ENCODE peak calls at places on chromosomes 2 and 18, in five cellular contexts. One of them, this sample, is unnamed.

GRCh38 chr18:12287684-12288405 is 20.2 kb upstream of the TUBB6 start:
- DNase-seq in OCI-LY7: no peak
- DNase-seq in neural progenitor cell: peak
- DNase-seq in HCT116: peak
- DNase-seq in GM23338: peak
- DNase-seq in this sample: peak

GRCh38 chr2:57460875-57461274 is 585.7 kb upstream of the VRK2 start:
- DNase-seq in OCI-LY7: no peak
- DNase-seq in GM23338: no peak
- DNase-seq in neural progenitor cell: no peak
- DNase-seq in HCT116: no peak
- DNase-seq in this sample: no peak

GRCh38 chr2:147330925-147331324 is 513.9 kb upstream of the ACVR2A start:
- DNase-seq in GM23338: no peak
- DNase-seq in OCI-LY7: no peak
- DNase-seq in HCT116: no peak
- DNase-seq in neural progenitor cell: no peak
- DNase-seq in this sample: no peak

GRCh38 chr2:120291464-120292311 is 39.0 kb downstream of the RALB start:
- DNase-seq in HCT116: peak
- DNase-seq in GM23338: no peak
- DNase-seq in OCI-LY7: no peak
- DNase-seq in neural progenitor cell: no peak
- DNase-seq in this sample: peak

GRCh38 chr2:11788725-11789124 is 42.3 kb downstream of the LPIN1 start:
- DNase-seq in HCT116: no peak
- DNase-seq in neural progenitor cell: no peak
- DNase-seq in GM23338: no peak
- DNase-seq in OCI-LY7: no peak
- DNase-seq in this sample: no peak

GRCh38 chr2:155223781-155224406 is 525.4 kb downstream of the KCNJ3 start:
- DNase-seq in HCT116: peak
- DNase-seq in neural progenitor cell: peak
- DNase-seq in OCI-LY7: peak
- DNase-seq in GM23338: peak
- DNase-seq in this sample: peak

GRCh38 chr2:38376346-38376682 is 759 bp downstream of the ATL2 start:
- DNase-seq in OCI-LY7: peak
- DNase-seq in neural progenitor cell: no peak
- DNase-seq in HCT116: peak
- DNase-seq in GM23338: no peak
- DNase-seq in this sample: peak

GRCh38 chr2:108933691-108934117 is 55.3 kb downstream of the EDAR start:
- DNase-seq in GM23338: no peak
- DNase-seq in OCI-LY7: no peak
- DNase-seq in HCT116: no peak
- DNase-seq in neural progenitor cell: no peak
- DNase-seq in this sample: no peak

GRCh38 chr2:199405241-199405640 is 52.5 kb downstream of the SATB2 start:
- DNase-seq in HCT116: peak
- DNase-seq in OCI-LY7: no peak
- DNase-seq in neural progenitor cell: peak
- DNase-seq in GM23338: peak
- DNase-seq in this sample: peak

GRCh38 chr2:165563468-165564225 is 94.1 kb downstream of the CSRNP3 start:
- DNase-seq in neural progenitor cell: peak
- DNase-seq in GM23338: peak
- DNase-seq in HCT116: no peak
- DNase-seq in OCI-LY7: peak
- DNase-seq in this sample: no peak

GRCh38 chr2:26072925-26073768 is 39.3 kb downstream of the RAB10 start:
- DNase-seq in GM23338: peak
- DNase-seq in OCI-LY7: no peak
- DNase-seq in neural progenitor cell: peak
- DNase-seq in HCT116: no peak
- DNase-seq in this sample: peak

GRCh38 chr2:12326449-12327190 is 390.1 kb upstream of the TRIB2 start:
- DNase-seq in GM23338: peak
- DNase-seq in HCT116: no peak
- DNase-seq in neural progenitor cell: peak
- DNase-seq in OCI-LY7: peak
- DNase-seq in this sample: no peak

GRCh38 chr18:48324651-48325050 is 84.5 kb downstream of the ZBTB7C start:
- DNase-seq in HCT116: no peak
- DNase-seq in neural progenitor cell: no peak
- DNase-seq in OCI-LY7: no peak
- DNase-seq in GM23338: no peak
- DNase-seq in this sample: no peak

GRCh38 chr2:135694711-135695110 is 46.9 kb upstream of the UBXN4 start:
- DNase-seq in neural progenitor cell: no peak
- DNase-seq in GM23338: no peak
- DNase-seq in HCT116: no peak
- DNase-seq in OCI-LY7: no peak
- DNase-seq in this sample: peak

GRCh38 chr18:77133051-77133919 is 702 bp upstream of the MBP start:
- DNase-seq in neural progenitor cell: peak
- DNase-seq in OCI-LY7: no peak
- DNase-seq in GM23338: peak
- DNase-seq in HCT116: no peak
- DNase-seq in this sample: no peak

GRCh38 chr2:113291191-113291590 is 12.5 kb upstream of the PAX8 start:
- DNase-seq in OCI-LY7: no peak
- DNase-seq in neural progenitor cell: peak
- DNase-seq in HCT116: no peak
- DNase-seq in GM23338: peak
- DNase-seq in this sample: no peak

GRCh38 chr2:230788554-230789175 is 76.0 kb downstream of the CAB39 start:
- DNase-seq in neural progenitor cell: no peak
- DNase-seq in HCT116: no peak
- DNase-seq in GM23338: no peak
- DNase-seq in OCI-LY7: no peak
- DNase-seq in this sample: no peak

GRCh38 chr18:2997846-2998599 is 14.9 kb downstream of the LPIN2 start:
- DNase-seq in HCT116: no peak
- DNase-seq in OCI-LY7: no peak
- DNase-seq in GM23338: no peak
- DNase-seq in neural progenitor cell: no peak
- DNase-seq in this sample: no peak

GRCh38 chr2:84957771-84958134 is 13.2 kb upstream of the KCMF1 start:
- DNase-seq in HCT116: no peak
- DNase-seq in neural progenitor cell: no peak
- DNase-seq in OCI-LY7: no peak
- DNase-seq in GM23338: no peak
- DNase-seq in this sample: no peak

GRCh38 chr2:174663572-174663971 is 66.0 kb upstream of the WIPF1 start:
- DNase-seq in OCI-LY7: no peak
- DNase-seq in neural progenitor cell: no peak
- DNase-seq in HCT116: no peak
- DNase-seq in GM23338: no peak
- DNase-seq in this sample: peak

GRCh38 chr2:11750422-11750821 is 4.0 kb downstream of the LPIN1 start:
- DNase-seq in OCI-LY7: peak
- DNase-seq in HCT116: no peak
- DNase-seq in GM23338: no peak
- DNase-seq in neural progenitor cell: no peak
- DNase-seq in this sample: peak

GRCh38 chr2:219173176-219173575 is 3.3 kb upstream of the SLC23A3 start:
- DNase-seq in HCT116: no peak
- DNase-seq in neural progenitor cell: no peak
- DNase-seq in GM23338: no peak
- DNase-seq in OCI-LY7: no peak
- DNase-seq in this sample: no peak

GRCh38 chr2:219172231-219173154 is 2.7 kb upstream of the SLC23A3 start:
- DNase-seq in HCT116: no peak
- DNase-seq in neural progenitor cell: no peak
- DNase-seq in OCI-LY7: no peak
- DNase-seq in GM23338: no peak
- DNase-seq in this sample: no peak

GRCh38 chr2:219168932-219169331 is 897 bp downstream of the SLC23A3 start:
- DNase-seq in OCI-LY7: no peak
- DNase-seq in HCT116: no peak
- DNase-seq in GM23338: no peak
- DNase-seq in neural progenitor cell: no peak
- DNase-seq in this sample: no peak

GRCh38 chr2:219169950-219170654 is at the start of gene SLC23A3:
- DNase-seq in neural progenitor cell: no peak
- DNase-seq in OCI-LY7: no peak
- DNase-seq in HCT116: no peak
- DNase-seq in GM23338: no peak
- DNase-seq in this sample: no peak

DNA sequence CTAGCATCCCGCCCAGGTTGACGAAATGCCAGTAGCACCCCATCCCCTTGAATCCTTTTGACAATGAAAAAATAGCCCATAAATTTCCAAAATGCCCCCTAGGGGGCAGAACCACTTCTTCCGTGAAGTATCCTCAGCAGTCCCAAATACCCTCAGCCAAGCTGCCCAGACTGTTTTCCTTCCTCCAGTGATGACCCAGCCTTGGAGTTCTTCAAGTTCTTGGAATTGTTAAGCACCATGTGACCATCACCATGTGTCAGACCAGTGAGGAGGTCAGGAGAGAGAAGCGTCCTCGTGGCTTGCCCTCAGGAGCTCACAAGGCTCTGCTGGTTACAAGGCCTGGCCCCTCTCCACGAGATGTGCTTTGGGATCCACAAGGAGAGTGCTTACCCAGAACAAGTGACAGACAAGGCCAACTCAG is 1.4 kb upstream of the SLC23A3 start:
- DNase-seq in GM23338: peak
- DNase-seq in HCT116: peak
- DNase-seq in OCI-LY7: peak
- DNase-seq in neural progenitor cell: peak
- DNase-seq in this sample: peak
- TF ChIP-seq EZH2phosphoT487 in GM23338: no peak
- TF ChIP-seq EZH2phosphoT487 in HCT116: no peak
- TF ChIP-seq EZH2phosphoT487 in OCI-LY7: no peak
- TF ChIP-seq EZH2phosphoT487 in neural progenitor cell: no peak
- TF ChIP-seq EZH2phosphoT487 in this sample: no peak

GRCh38 chr2:468631-469310 is 180.9 kb upstream of the ALKAL2 start:
- DNase-seq in HCT116: no peak
- DNase-seq in GM23338: peak
- DNase-seq in OCI-LY7: no peak
- DNase-seq in neural progenitor cell: no peak
- DNase-seq in this sample: no peak
- H3K4me3 ChIP-seq in HCT116: no peak
- H3K4me3 ChIP-seq in GM23338: peak
- H3K4me3 ChIP-seq in OCI-LY7: no peak
- H3K4me3 ChIP-seq in neural progenitor cell: peak
- H3K4me3 ChIP-seq in this sample: no peak

DNA sequence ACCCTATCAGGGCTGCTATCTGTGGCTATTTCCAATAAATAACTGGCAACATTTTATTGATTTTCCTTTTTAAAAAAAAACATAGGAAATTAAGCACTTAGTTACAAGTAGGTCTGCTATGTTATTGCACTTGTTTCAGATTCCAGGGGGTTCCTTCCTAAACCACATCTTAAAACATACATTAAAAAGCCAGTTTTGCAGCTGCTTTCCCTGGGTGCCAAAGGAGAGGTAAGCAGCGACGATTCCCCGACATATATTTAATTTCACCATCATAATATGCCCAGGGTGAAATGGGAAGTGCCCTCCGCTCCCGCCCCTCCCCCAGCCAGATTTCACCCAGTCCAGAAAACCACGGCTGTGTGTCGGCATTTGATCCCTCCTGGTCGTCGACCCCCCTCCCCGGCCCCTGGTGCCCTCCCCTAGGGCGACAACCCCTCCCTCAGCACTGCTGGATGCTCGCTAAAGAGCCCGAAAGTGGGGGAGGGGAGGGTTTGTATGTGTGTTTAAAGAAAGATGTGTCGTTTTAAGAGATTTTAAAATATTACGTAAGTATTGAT is 3.1 kb upstream of the BCL11A start:
- DNase-seq in OCI-LY7: peak
- DNase-seq in neural progenitor cell: peak
- DNase-seq in HCT116: no peak
- DNase-seq in GM23338: peak
- DNase-seq in this sample: no peak
- H2AFZ ChIP-seq in OCI-LY7: peak
- H2AFZ ChIP-seq in neural progenitor cell: no peak
- H2AFZ ChIP-seq in HCT116: no peak
- H2AFZ ChIP-seq in GM23338: no peak
- H2AFZ ChIP-seq in this sample: no peak

DNA sequence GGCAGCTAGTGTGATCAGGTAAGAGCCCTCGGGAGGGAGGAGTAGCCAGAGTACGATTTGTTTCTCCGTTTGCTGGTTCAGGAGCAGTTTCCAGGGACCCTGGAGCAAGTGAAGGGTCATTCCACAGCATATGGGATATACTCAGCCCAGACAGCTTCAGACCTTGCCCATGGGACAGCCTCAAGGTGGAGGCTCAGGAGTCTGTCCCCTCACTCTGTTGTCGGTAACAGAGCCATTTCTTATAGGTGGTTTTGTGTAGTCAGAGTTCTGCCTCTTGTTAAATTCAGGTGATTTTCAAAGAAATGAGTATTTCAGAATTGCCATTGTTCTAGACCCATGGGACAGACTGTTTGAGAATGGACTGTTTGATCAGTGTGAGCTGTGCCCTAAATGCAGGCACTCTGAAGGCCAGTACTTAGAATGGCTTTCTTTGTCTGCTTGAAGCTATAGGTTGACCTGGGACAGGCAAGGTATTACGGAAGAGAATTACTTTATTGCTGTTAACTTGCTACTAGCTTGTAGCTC is 15.2 kb downstream of the FMNL2 start:
- DNase-seq in HCT116: no peak
- DNase-seq in OCI-LY7: no peak
- DNase-seq in GM23338: no peak
- DNase-seq in neural progenitor cell: no peak
- DNase-seq in this sample: no peak
- TF ChIP-seq EZH2phosphoT487 in HCT116: no peak
- TF ChIP-seq EZH2phosphoT487 in OCI-LY7: no peak
- TF ChIP-seq EZH2phosphoT487 in GM23338: no peak
- TF ChIP-seq EZH2phosphoT487 in neural progenitor cell: no peak
- TF ChIP-seq EZH2phosphoT487 in this sample: no peak

GRCh38 chr18:63586431-63586830 is 712 bp upstream of the SERPINB13 start:
- DNase-seq in OCI-LY7: no peak
- DNase-seq in neural progenitor cell: no peak
- DNase-seq in HCT116: no peak
- DNase-seq in GM23338: no peak
- DNase-seq in this sample: no peak

GRCh38 chr18:63588869-63589268 is 1.7 kb downstream of the SERPINB13 start:
- DNase-seq in neural progenitor cell: no peak
- DNase-seq in GM23338: no peak
- DNase-seq in OCI-LY7: no peak
- DNase-seq in HCT116: no peak
- DNase-seq in this sample: peak

GRCh38 chr18:63585988-63586387 is 1.2 kb upstream of the SERPINB13 start:
- DNase-seq in GM23338: no peak
- DNase-seq in neural progenitor cell: no peak
- DNase-seq in OCI-LY7: no peak
- DNase-seq in HCT116: no peak
- DNase-seq in this sample: no peak

GRCh38 chr18:63590368-63590767 is 3.2 kb downstream of the SERPINB13 start:
- DNase-seq in HCT116: no peak
- DNase-seq in OCI-LY7: no peak
- DNase-seq in neural progenitor cell: no peak
- DNase-seq in GM23338: no peak
- DNase-seq in this sample: peak

GRCh38 chr18:63586966-63587365 is at the start of gene SERPINB13:
- DNase-seq in GM23338: no peak
- DNase-seq in OCI-LY7: no peak
- DNase-seq in HCT116: no peak
- DNase-seq in neural progenitor cell: no peak
- DNase-seq in this sample: no peak
- H3K4me3 ChIP-seq in GM23338: no peak
- H3K4me3 ChIP-seq in OCI-LY7: no peak
- H3K4me3 ChIP-seq in HCT116: no peak
- H3K4me3 ChIP-seq in neural progenitor cell: no peak
- H3K4me3 ChIP-seq in this sample: no peak

This sample was measured in GM23248.